ENCODE peak calls at places on chromosomes 6 and 20, in five cellular contexts. R is neural progenitor cell, S is cardiac fibroblast, D is OCI-LY7, L is SJSA1. K is an unnamed sample.

GRCh38 chr6:156350337-156350736 is 426.8 kb upstream of the ARID1B start:
- DNase-seq in R (no peak), S (no peak), D (no peak), L (no peak), K (no peak)

GRCh38 chr6:108557494-108558371 is 3.0 kb upstream of the FOXO3 start:
- DNase-seq in R (peak), S (peak), D (peak), L (no peak), K (peak)

GRCh38 chr6:104689551-104690205 is 170.0 kb downstream of the HACE1 start:
- DNase-seq in R (no peak), S (peak), D (no peak), L (no peak), K (no peak)

GRCh38 chr6:2504495-2505064 is 246.1 kb downstream of the MYLK4 start:
- DNase-seq in R (no peak), S (no peak), D (no peak), L (no peak), K (no peak)

GRCh38 chr6:6810727-6811126 is 222.2 kb downstream of the LY86 start:
- DNase-seq in R (no peak), S (no peak), D (no peak), L (no peak), K (no peak)

GRCh38 chr6:35049885-35050284 is 91.3 kb downstream of the TCP11 start:
- DNase-seq in R (no peak), S (peak), D (no peak), L (peak), K (peak)

GRCh38 chr6:160979063-160979708 is 12.4 kb upstream of the MAP3K4 start:
- DNase-seq in R (no peak), S (peak), D (no peak), L (no peak), K (peak)

GRCh38 chr20:50227506-50227905 is 36.9 kb downstream of the CEBPB start:
- DNase-seq in R (no peak), S (no peak), D (no peak), L (no peak), K (no peak)

GRCh38 chr6:53926505-53926904 is 131.7 kb downstream of the LRRC1 start:
- DNase-seq in R (no peak), S (peak), D (no peak), L (no peak), K (no peak)

GRCh38 chr6:154509421-154510143 is 903 bp downstream of the CNKSR3 start:
- DNase-seq in R (peak), S (peak), D (no peak), L (peak), K (no peak)

GRCh38 chr6:105874835-105875626 is 211.1 kb upstream of the PRDM1 start:
- DNase-seq in R (no peak), S (no peak), D (peak), L (no peak), K (no peak)

GRCh38 chr20:47041500-47041899 is 146.9 kb downstream of the EYA2 start:
- DNase-seq in R (no peak), S (no peak), D (no peak), L (no peak), K (no peak)

GRCh38 chr6:35428421-35429149 is 23.6 kb upstream of the FANCE start:
- DNase-seq in R (no peak), S (no peak), D (no peak), L (no peak), K (no peak)

GRCh38 chr6:152435816-152436215 is 201.3 kb downstream of the SYNE1 start:
- DNase-seq in R (no peak), S (no peak), D (no peak), L (no peak), K (no peak)

GRCh38 chr6:158916638-158917037 is 83.4 kb downstream of the RSPH3 start:
- DNase-seq in R (no peak), S (no peak), D (no peak), L (no peak), K (no peak)

GRCh38 chr20:9458075-9458818 is 56.1 kb upstream of the LAMP5 start:
- DNase-seq in R (peak), S (peak), D (peak), L (no peak), K (peak)

GRCh38 chr6:54185885-54186284 is 74.6 kb downstream of the MLIP start:
- DNase-seq in R (no peak), S (no peak), D (no peak), L (no peak), K (no peak)